ENCODE peak calls at places on chromosomes 13 and 19, in eight cellular contexts. P is H1; S is left ventricle myocardium inferior; F is heart right ventricle; O is effector memory CD4-positive, alpha-beta T cell; T is testis; I is uterus; J is colonic mucosa. A is an unnamed sample. For H3K4me1 and H3K9me3, the result is how much of the 10 kb centered on the place peaks cover.

GRCh38 chr13:113598481-113598880 is 13.9 kb downstream of the TFDP1 start:
- DNase-seq in P (no peak), S (peak), F (no peak), O (no peak), T (no peak), I (no peak), J (no peak), A (peak)

GRCh38 chr19:19447536-19448237 is 42.2 kb downstream of the GATAD2A start:
- DNase-seq in P (no peak), S (no peak), F (no peak), O (peak), T (no peak), I (no peak), J (no peak), A (no peak)

GRCh38 chr19:9456018-9456689 is 20.8 kb upstream of the ZNF266 start:
- DNase-seq in P (no peak), S (no peak), F (no peak), O (no peak), T (no peak), I (no peak), J (no peak), A (no peak)

GRCh38 chr13:41554626-41555386 is 97.5 kb downstream of the RGCC start:
- DNase-seq in P (no peak), S (no peak), F (no peak), O (no peak), T (no peak), I (no peak), J (no peak), A (no peak)

GRCh38 chr13:44470623-44471562 is 97.3 kb downstream of the SERP2 start:
- DNase-seq in P (no peak), S (no peak), F (no peak), O (no peak), T (no peak), I (no peak), J (no peak), A (no peak)

GRCh38 chr19:17716309-17716929 is 2.9 kb upstream of the MAP1S start:
- DNase-seq in P (no peak), S (no peak), F (no peak), O (no peak), T (no peak), I (no peak), J (no peak), A (no peak)

GRCh38 chr13:98506343-98507059 is 70.4 kb downstream of the STK24 start:
- DNase-seq in P (no peak), S (no peak), F (no peak), O (no peak), T (no peak), I (no peak), J (no peak), A (no peak)

GRCh38 chr19:15323496-15324235 is 8.7 kb downstream of the BRD4 start:
- DNase-seq in P (no peak), S (peak), F (peak), O (no peak), T (no peak), I (peak), J (peak), A (no peak)

GRCh38 chr19:9528757-9529336 is 9.6 kb downstream of the ZNF426 start:
- DNase-seq in P (no peak), S (no peak), F (no peak), O (no peak), T (no peak), I (no peak), J (no peak), A (no peak)

GRCh38 chr13:37621811-37622361 is 23.3 kb upstream of the POSTN start:
- DNase-seq in P (no peak), S (no peak), F (no peak), O (no peak), T (no peak), I (peak), J (no peak), A (no peak)

GRCh38 chr13:76972430-76972829 is 19.5 kb upstream of the CLN5 start:
- DNase-seq in P (no peak), S (no peak), F (no peak), O (no peak), T (peak), I (no peak), J (no peak), A (no peak)

GRCh38 chr13:72463561-72463960 is 263.9 kb downstream of the MZT1 start:
- DNase-seq in P (no peak), S (no peak), F (no peak), O (no peak), T (peak), I (no peak), J (no peak), A (no peak)

GRCh38 chr13:63737418-63737817 is 2321.8 kb upstream of the PCDH20 start:
- DNase-seq in P (no peak), S (no peak), F (no peak), O (no peak), T (no peak), I (no peak), J (no peak), A (no peak)

GRCh38 chr19:48516536-48516935 is 4.9 kb upstream of the LMTK3 start:
- DNase-seq in P (no peak), S (no peak), F (no peak), O (no peak), T (no peak), I (no peak), J (no peak), A (no peak)

GRCh38 chr19:15463865-15464371 is 426 bp downstream of the RASAL3 start:
- DNase-seq in P (no peak), S (no peak), F (no peak), O (peak), T (no peak), I (no peak), J (peak), A (no peak)

GRCh38 chr13:97339019-97339988 is 94.7 kb upstream of the RAP2A start:
- DNase-seq in P (no peak), S (peak), F (no peak), O (no peak), T (peak), I (peak), J (peak), A (no peak)

GRCh38 chr13:41156611-41157010 is 24.0 kb upstream of the KBTBD6 start:
- DNase-seq in P (no peak), S (no peak), F (no peak), O (no peak), T (no peak), I (no peak), J (no peak), A (no peak)

GRCh38 chr13:20371825-20372224 is 139.7 kb upstream of the GJB6 start:
- DNase-seq in P (no peak), S (no peak), F (no peak), O (no peak), T (no peak), I (no peak), J (no peak), A (no peak)

GRCh38 chr13:43805071-43805468 is 18.3 kb upstream of the ENOX1 start:
- DNase-seq in P (no peak), S (no peak), F (no peak), O (no peak), T (no peak), I (no peak), J (no peak), A (no peak)

GRCh38 chr19:1503089-1503924 is 9.5 kb downstream of the ADAMTSL5 start:
- DNase-seq in P (no peak), S (no peak), F (peak), O (peak), T (peak), I (peak), J (peak), A (peak)

GRCh38 chr19:48445256-48445605 is 552 bp upstream of the GRWD1 start:
- DNase-seq in P (no peak), S (no peak), F (no peak), O (no peak), T (peak), I (no peak), J (no peak), A (no peak)

GRCh38 chr13:35179494-35179893 is 237.4 kb downstream of the NBEA start:
- DNase-seq in P (no peak), S (no peak), F (no peak), O (no peak), T (no peak), I (no peak), J (no peak), A (no peak)

GRCh38 chr13:40230833-40231266 is 435.6 kb downstream of the FOXO1 start:
- DNase-seq in P (no peak), S (no peak), F (no peak), O (no peak), T (no peak), I (no peak), J (no peak), A (no peak)

GRCh38 chr19:11130824-11131455 is 24.6 kb downstream of the SPC24 start:
- DNase-seq in P (no peak), S (peak), F (peak), O (peak), T (peak), I (peak), J (peak), A (no peak)

GRCh38 chr13:29591310-29591709 is 4.2 kb downstream of the SLC7A1 start:
- DNase-seq in P (no peak), S (no peak), F (no peak), O (no peak), T (no peak), I (no peak), J (no peak), A (no peak)

GRCh38 chr13:36420437-36420891 is 11.8 kb upstream of the CCNA1 start:
- DNase-seq in P (no peak), S (peak), F (peak), O (peak), T (peak), I (peak), J (peak), A (no peak)

GRCh38 chr19:10998045-10998533 is 37.3 kb downstream of the SMARCA4 start:
- DNase-seq in P (no peak), S (no peak), F (no peak), O (no peak), T (peak), I (no peak), J (peak), A (no peak)

GRCh38 chr13:28324181-28324789 is 170.6 kb downstream of the FLT1 start:
- DNase-seq in P (peak), S (peak), F (no peak), O (peak), T (peak), I (peak), J (peak), A (no peak)

GRCh38 chr19:43675906-43676305 is 5.9 kb upstream of the PLAUR start:
- DNase-seq in P (no peak), S (no peak), F (no peak), O (no peak), T (no peak), I (no peak), J (no peak), A (no peak)

DNA sequence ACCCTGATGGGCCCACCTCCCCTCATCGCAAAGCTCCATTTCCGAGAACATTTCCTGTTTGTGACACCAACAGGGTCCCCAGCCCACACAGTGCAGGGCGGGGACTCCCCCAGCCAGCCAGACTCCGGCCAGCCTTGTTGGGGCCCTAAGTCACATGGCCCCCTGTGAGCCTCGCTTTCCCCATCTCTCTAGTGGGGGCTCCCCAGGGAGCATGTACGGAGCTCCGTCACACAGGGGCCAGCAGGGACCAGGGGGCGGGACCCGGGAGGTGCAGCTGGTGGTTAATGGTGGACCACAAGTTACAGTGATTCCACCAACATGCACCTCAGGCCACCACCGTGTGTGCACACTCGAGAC is 1.7 kb downstream of the TBXA2R start:
- DNase-seq in P (no peak), S (no peak), F (no peak), O (no peak), T (no peak), I (no peak), J (no peak), A (no peak)
- H3K4me1 ChIP-seq in P (under half), S (half or more), F (under half), O (under half), T (under half), I (under half), J (under half), A (under half)

GRCh38 chr19:6996810-6997209 is 24.4 kb downstream of the MBD3L2B start:
- DNase-seq in P (no peak), S (no peak), F (no peak), O (no peak), T (no peak), I (no peak), J (no peak), A (no peak)
- H3K9me3 ChIP-seq in P (half or more), S (under half), F (under half), O (under half), T (under half), I (under half), J (under half), A (under half)

GRCh38 chr19:38676023-38676877 is 28.8 kb downstream of the ACTN4 start:
- DNase-seq in P (no peak), S (no peak), F (no peak), O (no peak), T (no peak), I (no peak), J (no peak), A (no peak)
- H3K4me1 ChIP-seq in P (under half), S (half or more), F (half or more), O (under half), T (under half), I (under half), J (under half), A (half or more)

GRCh38 chr19:57620673-57621348 is 6.8 kb downstream of the ZNF134 start:
- DNase-seq in P (no peak), S (no peak), F (no peak), O (no peak), T (no peak), I (no peak), J (no peak), A (no peak)
- H3K9me3 ChIP-seq in P (half or more), S (half or more), F (half or more), O (half or more), T (under half), I (half or more), J (under half), A (half or more)

DNA sequence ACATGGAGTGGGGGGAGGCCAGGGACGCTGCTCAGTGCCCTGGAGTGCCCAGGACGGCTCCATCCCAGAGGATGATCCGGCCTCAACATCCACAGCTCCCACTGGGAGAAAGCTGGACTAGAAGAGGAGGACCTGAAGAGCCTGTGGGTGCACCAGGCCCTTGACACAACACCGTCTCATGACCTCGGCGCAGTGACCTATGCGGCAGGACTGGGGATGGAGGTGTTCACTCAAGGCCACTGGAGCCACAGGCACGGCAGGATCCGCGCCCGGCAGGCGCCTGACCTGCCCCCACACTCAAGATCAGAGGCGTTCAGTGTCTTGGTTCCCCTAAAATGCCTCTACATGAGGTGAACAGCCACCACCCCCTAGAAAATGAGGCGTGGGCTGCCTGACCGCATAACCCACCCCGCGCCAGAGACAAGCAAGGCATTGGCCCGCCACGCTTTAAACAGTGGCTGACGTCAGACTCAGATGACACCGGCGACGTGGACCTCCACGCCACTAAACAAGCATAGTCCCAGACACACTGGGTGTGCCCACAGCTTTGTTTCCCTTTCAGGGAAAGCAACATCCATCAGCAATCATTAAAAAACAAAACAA is 8.0 kb downstream of the SGTA start:
- DNase-seq in P (no peak), S (no peak), F (no peak), O (no peak), T (no peak), I (no peak), J (no peak), A (no peak)
- H3K4me1 ChIP-seq in P (under half), S (half or more), F (half or more), O (under half), T (under half), I (under half), J (under half), A (under half)

DNA sequence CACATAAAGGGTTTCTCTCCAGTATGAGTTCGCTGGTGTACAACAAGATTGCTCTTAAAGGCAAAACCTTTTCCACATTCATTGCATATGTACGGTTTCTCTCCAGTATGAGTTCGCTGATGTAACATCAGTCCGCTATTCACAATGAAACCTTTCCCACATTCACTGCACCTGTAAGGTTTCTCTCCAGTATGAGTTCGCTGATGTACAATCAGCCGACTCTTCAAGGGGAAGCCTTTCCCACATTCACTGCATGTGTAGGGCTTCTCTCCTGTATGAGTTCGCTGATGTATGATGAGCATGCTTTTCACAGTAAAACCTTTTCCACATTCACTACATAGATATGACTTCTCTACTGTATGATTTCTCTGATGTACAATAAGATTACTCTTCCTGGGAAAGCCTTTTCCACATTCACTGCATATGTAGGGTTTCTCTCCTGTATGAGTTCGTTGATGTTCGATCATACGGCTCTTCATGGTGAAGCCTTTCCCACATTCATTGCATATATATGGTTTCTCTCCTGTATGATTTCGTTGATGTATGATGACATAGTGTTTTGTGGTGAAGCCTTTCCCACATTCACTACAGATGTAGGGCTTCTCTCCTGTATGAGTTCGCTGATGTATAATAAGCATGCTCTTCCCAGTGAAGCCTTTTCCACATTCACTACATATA is 6.0 kb upstream of the ZNF614 start:
- DNase-seq in P (no peak), S (no peak), F (no peak), O (no peak), T (no peak), I (no peak), J (no peak), A (no peak)
- H3K9me3 ChIP-seq in P (half or more), S (half or more), F (half or more), O (half or more), T (under half), I (half or more), J (under half), A (half or more)

GRCh38 chr19:3374369-3375112 is 8.2 kb downstream of the NFIC start:
- DNase-seq in P (no peak), S (peak), F (peak), O (no peak), T (peak), I (peak), J (no peak), A (peak)

GRCh38 chr19:3370214-3370720 is 3.9 kb downstream of the NFIC start:
- DNase-seq in P (no peak), S (no peak), F (no peak), O (no peak), T (no peak), I (peak), J (no peak), A (no peak)

GRCh38 chr19:3373971-3374368 is 7.6 kb downstream of the NFIC start:
- DNase-seq in P (no peak), S (no peak), F (no peak), O (no peak), T (no peak), I (no peak), J (no peak), A (no peak)

GRCh38 chr19:3370728-3371591 is 4.6 kb downstream of the NFIC start:
- DNase-seq in P (no peak), S (no peak), F (no peak), O (no peak), T (no peak), I (no peak), J (no peak), A (no peak)

GRCh38 chr19:3372413-3372812 is 6.0 kb downstream of the NFIC start:
- DNase-seq in P (no peak), S (no peak), F (no peak), O (no peak), T (no peak), I (no peak), J (no peak), A (no peak)
- H3K4me1 ChIP-seq in P (under half), S (half or more), F (half or more), O (under half), T (half or more), I (under half), J (under half), A (under half)